ENCODE peak calls at places on chromosomes 4 and X, in ten cellular contexts. B is mesendoderm, Z is GM23248, G is kidney epithelial cell, U is pancreas, L is tibial artery, H is mammary epithelial cell, W is IMR-90, T is right atrium auricular region, N is endodermal cell. P is an unnamed sample. For H3K27me3, the result is how much of the 10 kb centered on the place peaks cover.

GRCh38 chr4:181959121-181959520 is 284.1 kb upstream of the TENM3 start:
- DNase-seq in B (peak), Z (peak), G (peak), U (no peak), L (no peak), H (peak), W (peak), T (no peak), N (no peak), P (no peak)

GRCh38 chr4:42513748-42514490 is 116.6 kb downstream of the SHISA3 start:
- DNase-seq in B (peak), Z (no peak), G (no peak), U (no peak), L (no peak), H (no peak), W (no peak), T (no peak), N (no peak), P (no peak)

GRCh38 chr4:37535872-37536271 is 150.3 kb downstream of the RELL1 start:
- DNase-seq in B (no peak), Z (peak), G (no peak), U (no peak), L (no peak), H (peak), W (no peak), T (no peak), N (no peak), P (no peak)

GRCh38 chrX:133414399-133415275 is 652 bp downstream of the GPC4 start:
- DNase-seq in B (no peak), Z (peak), G (no peak), U (peak), L (no peak), H (peak), W (no peak), T (no peak), N (peak), P (peak)

GRCh38 chr4:95550566-95550965 is 1.8 kb upstream of the UNC5C start:
- DNase-seq in B (no peak), Z (no peak), G (no peak), U (no peak), L (no peak), H (no peak), W (no peak), T (no peak), N (no peak), P (no peak)

GRCh38 chrX:97027384-97027922 is 143.7 kb downstream of the RPA4 start:
- DNase-seq in B (peak), Z (no peak), G (no peak), U (no peak), L (no peak), H (no peak), W (peak), T (no peak), N (no peak), P (no peak)

GRCh38 chrX:136168929-136169735 is 21.8 kb downstream of the FHL1 start:
- DNase-seq in B (peak), Z (peak), G (peak), U (no peak), L (peak), H (peak), W (peak), T (peak), N (peak), P (peak)

GRCh38 chrX:22343192-22343591 is 70.5 kb downstream of the CBLL2 start:
- DNase-seq in B (no peak), Z (no peak), G (no peak), U (no peak), L (no peak), H (no peak), W (no peak), T (no peak), N (no peak), P (no peak)

GRCh38 chrX:153736871-153737441 is 12.3 kb downstream of the ABCD1 start:
- DNase-seq in B (no peak), Z (no peak), G (no peak), U (no peak), L (no peak), H (no peak), W (no peak), T (no peak), N (no peak), P (no peak)

DNA sequence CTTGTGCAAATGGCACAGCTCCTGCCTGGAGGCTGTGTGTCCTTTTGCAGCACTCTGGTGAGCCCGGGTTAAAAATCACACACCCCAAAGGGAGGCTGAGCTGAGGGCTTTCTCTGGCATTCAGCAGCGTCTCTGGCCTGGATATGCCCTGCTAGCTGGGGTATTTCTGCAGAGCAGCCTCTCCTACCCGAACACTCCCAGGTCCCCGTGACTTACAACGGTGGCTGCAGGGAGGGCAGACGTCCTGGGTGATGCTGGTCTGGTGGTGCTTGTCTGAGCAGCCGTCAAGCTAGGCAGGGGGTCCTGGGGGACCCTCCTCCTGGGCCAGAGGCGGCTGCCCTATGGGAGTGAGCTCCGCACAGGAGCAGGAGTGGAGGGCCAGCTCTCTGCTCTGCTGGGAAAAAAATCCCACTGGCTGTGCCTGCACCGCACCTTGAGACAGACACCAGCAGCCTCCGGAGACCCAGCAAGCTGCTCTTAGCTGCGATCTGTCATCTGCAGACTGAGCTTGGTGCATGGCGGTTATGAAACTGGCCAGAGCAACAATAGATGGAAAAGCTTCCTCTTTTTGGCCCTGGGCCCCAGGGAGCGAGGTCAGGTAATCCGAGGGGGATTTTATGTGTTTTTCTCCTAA is 41.3 kb upstream of the ASMTL start:
- DNase-seq in B (no peak), Z (no peak), G (no peak), U (no peak), L (no peak), H (no peak), W (no peak), T (peak), N (peak), P (no peak)
- H3K4me3 ChIP-seq in B (no peak), Z (no peak), G (no peak), U (no peak), L (no peak), H (no peak), W (no peak), T (peak), N (no peak), P (peak)

GRCh38 chrX:111010151-111010550 is 85.8 kb upstream of the PAK3 start:
- DNase-seq in B (peak), Z (no peak), G (no peak), U (no peak), L (no peak), H (no peak), W (no peak), T (no peak), N (no peak), P (no peak)
- H3K27me3 ChIP-seq in B (under half), Z (under half), G (under half), U (under half), L (under half), H (under half), W (under half), T (under half), N (under half), P (under half)

DNA sequence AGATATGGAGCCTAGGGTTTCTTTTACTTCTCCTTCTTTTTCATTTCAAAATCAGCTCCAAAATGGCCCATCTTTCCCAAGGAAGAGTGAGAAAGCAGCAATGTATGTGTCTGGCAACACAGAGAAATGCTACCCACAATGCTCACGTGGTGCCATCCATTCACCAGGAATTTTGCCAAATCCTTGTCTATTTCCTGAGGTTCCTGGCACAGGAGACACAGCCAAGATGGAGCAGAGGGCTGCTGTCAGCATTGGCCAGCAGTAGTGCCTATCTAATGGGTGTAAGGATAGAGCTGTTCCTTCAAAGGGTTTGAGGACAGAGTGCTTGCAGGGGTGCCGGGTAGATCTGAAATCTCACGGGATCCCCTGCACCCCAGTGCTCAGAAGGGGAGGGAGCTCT is 231.4 kb downstream of the MAML3 start:
- DNase-seq in B (no peak), Z (peak), G (no peak), U (no peak), L (no peak), H (no peak), W (peak), T (no peak), N (no peak), P (no peak)
- H3K4me3 ChIP-seq in B (no peak), Z (no peak), G (no peak), U (no peak), L (no peak), H (no peak), W (no peak), T (no peak), N (no peak), P (no peak)

DNA sequence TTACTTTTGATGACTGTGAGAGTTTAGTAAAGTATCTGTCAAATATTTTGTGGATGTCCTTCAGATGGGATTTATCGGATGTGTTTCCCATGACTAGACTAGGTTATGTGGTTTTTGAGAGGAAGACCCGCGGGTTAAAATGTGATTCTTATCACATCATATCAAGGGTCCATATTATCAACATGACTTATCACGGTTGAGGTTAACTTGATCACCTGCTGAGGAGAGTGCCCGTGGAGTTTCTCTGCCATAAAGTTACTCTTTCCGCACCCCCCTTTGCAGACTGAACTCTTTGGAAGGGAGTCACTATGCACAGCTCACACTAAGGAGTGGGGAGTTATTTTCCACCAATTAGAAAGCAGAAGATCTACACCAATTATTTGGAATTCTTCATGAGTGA is 38.7 kb downstream of the GLRB start:
- DNase-seq in B (peak), Z (no peak), G (no peak), U (no peak), L (no peak), H (no peak), W (no peak), T (no peak), N (no peak), P (no peak)
- H3K27me3 ChIP-seq in B (under half), Z (under half), G (under half), U (under half), L (under half), H (under half), W (under half), T (under half), N (under half), P (under half)

DNA sequence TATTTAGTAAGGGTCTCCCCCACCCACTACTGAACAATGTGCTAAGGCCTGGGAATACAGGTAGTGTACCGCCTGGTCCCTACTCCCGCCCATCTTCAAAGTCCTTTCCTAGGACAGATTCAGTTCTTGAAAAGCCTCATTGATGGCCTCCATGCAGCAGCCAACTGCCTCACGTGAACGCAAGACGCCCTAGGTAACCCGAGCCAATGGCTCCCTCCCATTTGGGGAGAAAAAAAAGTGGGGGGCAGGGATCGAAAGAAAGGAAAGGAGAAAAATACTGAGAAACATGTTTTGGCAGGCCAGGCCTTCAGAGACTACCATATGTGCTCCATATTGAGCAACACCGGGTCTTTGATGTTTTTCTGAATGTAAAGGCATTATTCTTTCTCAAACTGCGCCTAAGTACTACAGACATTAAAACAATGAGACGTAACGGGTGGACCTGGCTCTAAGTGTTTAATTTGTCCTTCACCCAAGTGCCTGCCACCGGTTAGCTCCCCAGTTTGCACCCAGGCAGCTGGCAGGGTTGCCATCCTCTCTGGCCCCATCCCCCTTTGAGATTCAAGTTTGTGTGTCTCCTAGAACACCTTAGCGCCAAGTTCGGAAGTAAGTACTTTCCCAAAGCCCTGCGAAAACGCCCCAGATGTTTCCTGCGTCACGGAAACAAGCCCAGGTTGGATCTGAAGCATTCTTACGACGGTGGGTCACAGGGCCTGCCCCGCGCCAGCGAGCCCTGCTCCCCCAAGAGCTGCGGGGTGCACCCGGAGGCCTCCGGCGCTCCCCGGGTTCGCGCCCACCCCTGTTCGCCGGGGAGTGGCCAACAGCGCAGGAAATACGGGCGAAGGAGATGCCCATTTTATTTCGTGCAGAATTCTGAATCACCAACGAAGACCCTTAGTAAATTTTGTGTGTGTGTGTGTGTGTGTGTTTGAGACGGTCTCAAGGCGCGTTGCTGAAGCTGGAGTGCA is 30.2 kb downstream of the HAND2 start:
- DNase-seq in B (peak), Z (no peak), G (no peak), U (no peak), L (no peak), H (no peak), W (no peak), T (peak), N (peak), P (no peak)
- H3K4me3 ChIP-seq in B (no peak), Z (no peak), G (no peak), U (no peak), L (no peak), H (no peak), W (no peak), T (no peak), N (no peak), P (no peak)

GRCh38 chrX:131609480-131609879 is 65.6 kb downstream of the OR13H1 start:
- DNase-seq in B (peak), Z (no peak), G (no peak), U (no peak), L (no peak), H (no peak), W (no peak), T (no peak), N (peak), P (no peak)
- H3K27me3 ChIP-seq in B (under half), Z (under half), G (under half), U (under half), L (under half), H (under half), W (under half), T (under half), N (under half), P (under half)

DNA sequence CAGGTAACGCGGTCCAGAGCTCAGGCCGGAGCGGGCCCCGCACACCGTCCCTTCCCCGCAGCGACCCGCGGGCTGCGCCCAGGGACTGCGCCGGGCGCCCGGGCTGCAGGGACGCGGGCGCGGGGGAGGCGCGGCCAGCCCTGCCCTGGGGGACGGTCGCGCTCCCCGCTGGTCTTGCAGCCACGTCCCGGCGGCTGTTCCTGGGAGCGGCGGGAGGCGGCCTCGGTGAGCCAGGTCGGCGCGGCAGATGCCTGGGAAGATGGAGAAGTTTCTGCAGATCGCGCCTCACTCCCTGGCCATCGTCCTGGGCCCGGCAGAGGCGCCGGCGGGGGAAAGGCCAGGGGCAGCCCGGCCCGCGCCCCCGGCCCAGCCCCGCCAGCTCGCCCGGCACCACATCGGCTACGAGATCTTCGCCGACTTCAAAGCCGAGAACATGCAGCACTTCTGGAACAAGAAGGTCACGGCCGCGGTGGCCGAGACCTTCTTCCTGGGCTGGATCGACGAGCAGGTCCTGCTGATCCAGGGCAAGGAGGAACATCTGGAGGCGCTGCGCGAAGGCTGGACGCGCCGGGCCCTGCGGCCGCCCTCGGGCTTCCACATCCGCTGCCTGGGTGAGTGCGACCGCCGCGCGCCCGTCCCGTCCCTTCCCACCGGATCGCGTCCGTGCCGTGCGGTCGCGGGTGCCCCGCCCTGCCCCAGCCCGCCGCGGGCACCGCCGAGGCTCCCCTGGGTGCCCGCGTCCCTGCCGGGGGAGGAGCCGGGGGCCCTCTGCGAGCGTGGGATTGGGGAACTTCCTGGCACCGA is 107.5 kb upstream of the STOX2 start:
- DNase-seq in B (peak), Z (peak), G (no peak), U (peak), L (no peak), H (peak), W (no peak), T (no peak), N (peak), P (peak)
- H3K4me3 ChIP-seq in B (peak), Z (peak), G (peak), U (peak), L (peak), H (peak), W (peak), T (peak), N (peak), P (peak)

GRCh38 chr4:3427134-3427476 is 14.7 kb upstream of the HGFAC start:
- DNase-seq in B (no peak), Z (no peak), G (no peak), U (no peak), L (no peak), H (no peak), W (no peak), T (no peak), N (no peak), P (no peak)
- H3K27me3 ChIP-seq in B (under half), Z (under half), G (under half), U (under half), L (under half), H (under half), W (under half), T (under half), N (under half), P (under half)

DNA sequence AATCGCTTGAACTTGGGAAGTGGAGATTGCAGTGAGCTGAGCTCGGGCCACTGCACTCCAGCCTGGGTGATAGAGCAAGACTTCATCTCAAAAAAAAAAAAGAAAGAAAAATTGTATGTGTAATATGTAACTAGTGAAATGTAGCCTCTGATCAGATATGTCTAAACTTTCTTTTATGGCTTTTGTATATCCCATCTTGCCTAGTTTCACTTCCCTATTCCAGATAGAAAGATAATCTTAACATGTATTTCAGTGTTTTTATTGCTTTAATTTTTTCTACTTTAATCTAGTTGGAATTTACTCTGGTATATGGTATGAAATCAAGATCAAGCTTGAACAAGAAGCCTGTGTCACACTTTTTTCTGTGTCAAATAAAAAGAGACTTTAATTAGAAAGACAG is 1.9 kb upstream of the ZNF41 start:
- DNase-seq in B (no peak), Z (no peak), G (no peak), U (no peak), L (no peak), H (no peak), W (no peak), T (no peak), N (no peak), P (no peak)
- H3K4me3 ChIP-seq in B (no peak), Z (peak), G (no peak), U (no peak), L (no peak), H (peak), W (no peak), T (no peak), N (peak), P (peak)

DNA sequence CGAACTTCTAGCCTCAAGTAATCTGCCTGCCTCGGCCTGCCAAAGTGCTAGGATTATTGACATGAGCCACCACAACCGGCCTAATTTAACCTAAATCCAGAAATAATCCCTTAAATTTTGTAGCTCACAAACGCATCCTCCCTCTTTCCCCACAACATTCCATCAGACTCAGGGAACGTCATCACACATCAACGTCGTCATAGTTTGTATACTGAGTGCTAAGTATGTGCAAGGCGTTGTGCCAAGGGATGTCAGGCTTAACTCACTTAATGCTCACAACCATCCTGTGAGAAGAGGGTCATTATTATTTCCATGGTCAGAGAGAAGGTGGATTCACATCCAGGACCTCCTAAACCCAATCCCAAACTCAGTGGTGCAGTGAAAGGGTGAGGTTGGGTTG is 9.6 kb upstream of the GSX2 start:
- DNase-seq in B (no peak), Z (no peak), G (no peak), U (no peak), L (no peak), H (no peak), W (no peak), T (no peak), N (no peak), P (no peak)
- H3K27me3 ChIP-seq in B (under half), Z (under half), G (under half), U (under half), L (under half), H (under half), W (under half), T (under half), N (half or more), P (under half)